ENCODE peak calls at places on chromosomes 13 and 19, in eight cellular contexts. Z is GM12878; B is Panc1; R is lower lobe of right lung; F is CD8-positive, alpha-beta memory T cell; Y is right atrium auricular region; M is cardiac muscle cell; X is astrocyte. H is an unnamed sample.

GRCh38 chr13:36158606-36159005 is 27.4 kb upstream of the DCLK1 start:
- DNase-seq in B (no peak), Y (no peak), X (peak; percentile 74), F (no peak), R (no peak), M (no peak), Z (no peak), H (no peak)

GRCh38 chr13:99197257-99197651 is 3.4 kb upstream of the UBAC2 start:
- DNase-seq in X (no peak), M (no peak), F (no peak), Y (peak; percentile 46), B (no peak), Z (no peak), R (no peak), H (no peak)

GRCh38 chr13:100275746-100276145 is 186.9 kb downstream of the PCCA start:
- DNase-seq in B (no peak), M (no peak), Y (no peak), F (no peak), X (no peak), Z (no peak), R (no peak), H (no peak)

GRCh38 chr19:17871032-17871877 is 490 bp upstream of the SLC5A5 start:
- DNase-seq in B (no peak), R (no peak), F (no peak), Y (no peak), Z (no peak), X (no peak), M (no peak), H (no peak)

GRCh38 chr13:32761472-32761871 is 175.2 kb downstream of the PDS5B start:
- DNase-seq in R (no peak), Y (no peak), F (no peak), B (no peak), M (no peak), Z (no peak), X (no peak), H (no peak)

GRCh38 chr19:34096020-34096915 is 76.0 kb upstream of the LSM14A start:
- DNase-seq in X (peak; percentile 28), B (peak; percentile 51), Z (no peak), M (peak; percentile 69), R (no peak), F (no peak), Y (no peak), H (no peak)

GRCh38 chr19:16619456-16619855 is 8.5 kb downstream of the MED26 start:
- DNase-seq in X (no peak), B (no peak), R (peak; percentile 52), Y (no peak), Z (no peak), M (no peak), F (no peak), H (no peak)

GRCh38 chr19:6270076-6270745 is 9.6 kb downstream of the MLLT1 start:
- DNase-seq in B (no peak), F (no peak), X (no peak), M (no peak), Y (no peak), Z (no peak), R (no peak), H (no peak)

GRCh38 chr13:59674616-59675015 is 489.1 kb downstream of the DIAPH3 start:
- DNase-seq in M (no peak), Y (no peak), F (no peak), R (no peak), B (no peak), X (no peak), Z (no peak), H (no peak)
- H3K4me1 ChIP-seq in M (peaks cover 29% of the 10 kb centered on the region), Y (peaks cover 5% of the 10 kb centered on the region), F (no peaks in the 10 kb centered on the region), R (peaks cover 7% of the 10 kb centered on the region), B (no peaks in the 10 kb centered on the region), X (no peaks in the 10 kb centered on the region), Z (no peaks in the 10 kb centered on the region), H (no peaks in the 10 kb centered on the region)

GRCh38 chr13:20828540-20829364 is 55.0 kb upstream of the EEF1AKMT1 start:
- DNase-seq in B (no peak), Z (peak; percentile 26), R (no peak), X (no peak), Y (no peak), M (peak; percentile 63), F (peak; percentile 58), H (no peak)
- H3K4me3 ChIP-seq in B (no peak overlapping the region), Z (no peak overlapping the region), R (peak overlapping the region; percentile 35), X (no peak overlapping the region), Y (peak overlapping the region; percentile 26), M (no peak overlapping the region), F (no peak overlapping the region), H (no peak overlapping the region)

GRCh38 chr19:46134527-46134926 is 10.0 kb upstream of the IGFL3 start:
- DNase-seq in Z (no peak), F (no peak), X (peak; percentile 59), M (no peak), B (no peak), R (no peak), Y (no peak), H (no peak)

GRCh38 chr19:46131485-46132143 is 7.1 kb upstream of the IGFL3 start:
- DNase-seq in M (no peak), X (peak; percentile 51), B (no peak), Y (no peak), F (no peak), Z (no peak), R (no peak), H (no peak)

GRCh38 chr19:46133101-46133627 is 8.7 kb upstream of the IGFL3 start:
- DNase-seq in Y (peak; percentile 65), X (peak; percentile 100), R (no peak), B (peak; percentile 1), Z (peak; percentile 24), M (peak; percentile 86), F (no peak), H (no peak)

GRCh38 chr19:46132508-46133100 is 8.1 kb upstream of the IGFL3 start:
- DNase-seq in Y (no peak), B (no peak), M (no peak), X (no peak), F (no peak), R (no peak), Z (no peak), H (no peak)

GRCh38 chr19:46133777-46134231 is 9.3 kb upstream of the IGFL3 start:
- DNase-seq in Y (no peak), F (no peak), B (no peak), R (no peak), X (peak; percentile 67), Z (no peak), M (no peak), H (no peak)
- H3K4me1 ChIP-seq in Y (peaks cover 19% of the 10 kb centered on the region), F (no peaks in the 10 kb centered on the region), B (no peaks in the 10 kb centered on the region), R (peaks cover 18% of the 10 kb centered on the region), X (peaks cover 25% of the 10 kb centered on the region), Z (peaks cover 3% of the 10 kb centered on the region), M (peaks cover 14% of the 10 kb centered on the region), H (peaks cover 13% of the 10 kb centered on the region)

DNA sequence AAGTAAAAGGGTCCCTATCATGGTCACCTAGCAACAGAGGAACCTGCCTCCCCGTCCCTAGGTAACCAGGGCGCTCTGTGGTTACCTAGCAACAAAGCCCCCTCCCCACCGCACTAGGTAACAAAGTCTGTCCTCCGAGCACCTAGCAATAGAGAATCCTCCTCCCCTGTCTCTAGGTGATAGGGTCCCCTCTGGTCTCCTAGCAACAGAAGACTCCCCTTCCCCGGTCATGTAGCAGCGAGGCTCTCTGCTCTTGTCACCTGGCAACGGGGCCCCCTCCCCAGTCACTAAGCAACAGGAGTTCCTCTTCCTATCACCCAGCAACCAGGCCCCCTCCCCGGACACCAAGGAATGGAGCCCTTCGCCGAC is 307 bp downstream of the JOSD2 start:
- DNase-seq in R (no peak), B (no peak), Z (no peak), X (peak; percentile 20), Y (no peak), M (no peak), F (no peak), H (no peak)
- H3K4me3 ChIP-seq in R (peak overlapping the region; percentile 74), B (peak overlapping the region; percentile 79), Z (peak overlapping the region; percentile 74), X (peak overlapping the region; percentile 76), Y (peak overlapping the region; percentile 71), M (peak overlapping the region; percentile 30), F (peak overlapping the region; percentile 76), H (peak overlapping the region; percentile 64)

H was measured in vagina.